ENCODE peak calls at places on chromosomes 7 and 10, in nine cellular contexts. X is mucosa of descending colon; W is AG10803; I is sigmoid colon; G is activated CD8-positive, alpha-beta T cell treated with anti-CD3 and anti-CD28 coated beads for 36 hours; A is GM12865; Q is fibroblast of the aortic adventitia; F is fibroblast of lung; Z is neural crest cell. C is an unnamed sample.

GRCh38 chr10:33666686-33667480 is 332.4 kb upstream of the NRP1 start:
- DNase-seq in X (no peak), W (no peak), I (no peak), G (no peak), A (peak), Q (peak), F (peak), Z (no peak), C (no peak)

GRCh38 chr10:62224606-62225005 is 44.0 kb downstream of the RTKN2 start:
- DNase-seq in X (no peak), W (peak), I (no peak), G (no peak), A (no peak), Q (peak), F (peak), Z (no peak), C (no peak)

GRCh38 chr7:139772837-139773236 is 5.0 kb downstream of the HIPK2 start:
- DNase-seq in X (no peak), W (no peak), I (no peak), G (peak), A (no peak), Q (no peak), F (no peak), Z (no peak), C (no peak)

GRCh38 chr10:18043607-18044006 is 91.9 kb downstream of the SLC39A12 start:
- DNase-seq in X (no peak), W (no peak), I (no peak), G (no peak), A (no peak), Q (peak), F (no peak), Z (no peak), C (no peak)

GRCh38 chr7:151382079-151382885 is 27.6 kb downstream of the WDR86 start:
- DNase-seq in X (no peak), W (no peak), I (no peak), G (peak), A (no peak), Q (no peak), F (no peak), Z (no peak), C (no peak)

GRCh38 chr10:15293862-15294835 is 76.9 kb downstream of the FAM171A1 start:
- DNase-seq in X (no peak), W (peak), I (no peak), G (no peak), A (no peak), Q (peak), F (peak), Z (no peak), C (no peak)

GRCh38 chr10:62627985-62628384 is 176.5 kb upstream of the ADO start:
- DNase-seq in X (no peak), W (no peak), I (no peak), G (no peak), A (no peak), Q (no peak), F (peak), Z (no peak), C (no peak)

GRCh38 chr10:45308707-45309106 is 6.7 kb downstream of the OR13A1 start:
- DNase-seq in X (no peak), W (no peak), I (no peak), G (no peak), A (peak), Q (no peak), F (no peak), Z (no peak), C (no peak)

GRCh38 chr7:24401628-24402593 is 117.9 kb downstream of the NPY start:
- DNase-seq in X (no peak), W (peak), I (no peak), G (no peak), A (peak), Q (peak), F (peak), Z (no peak), C (peak)

GRCh38 chr10:29850371-29850770 is 209.0 kb downstream of the JCAD start:
- DNase-seq in X (no peak), W (no peak), I (no peak), G (no peak), A (no peak), Q (no peak), F (no peak), Z (no peak), C (no peak)

GRCh38 chr10:104291439-104291951 is 22.5 kb downstream of the GSTO2 start:
- DNase-seq in X (peak), W (peak), I (peak), G (peak), A (peak), Q (peak), F (peak), Z (peak), C (peak)

GRCh38 chr10:17200885-17201164 is 647 bp downstream of the TRDMT1 start:
- DNase-seq in X (peak), W (peak), I (peak), G (peak), A (peak), Q (peak), F (peak), Z (no peak), C (no peak)

GRCh38 chr7:113809591-113809990 is 109.2 kb downstream of the PPP1R3A start:
- DNase-seq in X (no peak), W (no peak), I (no peak), G (no peak), A (no peak), Q (no peak), F (peak), Z (no peak), C (no peak)

DNA sequence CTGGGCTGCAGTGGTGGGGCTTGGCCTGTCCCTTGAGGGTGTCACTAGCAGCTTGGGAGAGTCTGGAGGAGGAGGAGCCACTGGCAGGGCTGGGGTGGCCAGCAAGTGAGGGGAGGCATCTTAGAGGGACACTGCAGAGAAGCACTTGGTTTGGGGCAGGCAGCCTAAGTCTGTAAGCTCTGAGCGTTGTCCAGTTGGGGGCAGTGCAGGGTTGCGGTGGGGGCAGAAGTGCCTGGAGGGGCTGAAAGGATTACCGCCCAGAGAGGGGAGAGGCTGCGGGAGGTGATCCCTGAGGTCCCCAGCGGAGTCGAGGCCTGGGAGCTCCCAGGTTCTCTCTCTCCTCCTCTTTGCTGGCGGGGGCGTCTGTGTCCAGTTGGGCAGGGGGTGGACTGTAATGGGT is 7.4 kb downstream of the ADCYAP1R1 start:
- DNase-seq in X (no peak), W (no peak), I (peak), G (no peak), A (no peak), Q (no peak), F (no peak), Z (peak), C (no peak)
- TF ChIP-seq CTCF in X (no peak), W (no peak), I (no peak), G (no peak), A (no peak), Q (no peak), F (no peak), Z (no peak), C (no peak)

DNA sequence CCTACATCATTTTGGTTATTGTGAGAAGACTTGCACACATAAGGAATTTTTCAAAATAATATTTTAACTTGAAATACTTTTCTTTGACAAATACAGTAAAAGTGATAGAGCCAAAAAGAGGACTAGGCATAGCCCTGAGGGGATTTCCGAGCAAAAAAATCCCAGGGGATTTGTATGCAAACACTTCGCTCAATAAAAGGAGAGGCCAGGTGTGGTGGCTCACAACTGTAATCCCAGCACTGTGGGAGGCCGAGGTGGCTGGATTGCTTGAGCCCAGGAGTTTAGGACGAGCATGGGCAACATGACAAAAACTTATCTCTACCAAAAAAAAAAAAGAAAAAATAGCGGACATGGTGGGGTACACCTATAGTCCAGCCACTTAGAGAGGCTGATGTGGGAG is 193.0 kb downstream of the PCDH15 start:
- DNase-seq in X (no peak), W (no peak), I (no peak), G (no peak), A (no peak), Q (no peak), F (no peak), Z (no peak), C (no peak)
- TF ChIP-seq CTCF in X (no peak), W (no peak), I (no peak), G (no peak), A (no peak), Q (no peak), F (no peak), Z (no peak), C (no peak)

DNA sequence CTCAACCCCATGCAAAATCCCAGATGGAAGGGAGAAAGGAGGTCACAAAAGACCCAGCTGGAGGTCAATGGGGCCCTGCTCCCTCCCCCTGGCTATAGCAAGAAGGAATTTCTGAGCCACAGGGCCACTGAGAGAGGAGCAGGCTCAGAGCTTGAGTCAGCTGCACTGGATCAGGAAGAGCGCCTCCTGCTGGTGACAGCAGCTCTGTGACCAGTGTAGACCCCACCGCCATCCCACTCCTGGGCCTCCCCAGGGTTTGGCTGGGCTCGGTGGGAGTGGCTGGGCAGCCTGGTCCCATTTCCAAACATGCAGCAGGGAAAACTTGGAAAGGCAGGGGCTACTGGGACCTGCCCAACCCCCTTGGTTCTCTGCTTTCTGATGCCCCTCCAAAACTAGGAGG is 31.5 kb upstream of the PRLHR start:
- DNase-seq in X (no peak), W (no peak), I (no peak), G (no peak), A (peak), Q (no peak), F (no peak), Z (no peak), C (no peak)
- TF ChIP-seq CTCF in X (no peak), W (no peak), I (no peak), G (no peak), A (peak), Q (no peak), F (no peak), Z (peak), C (peak)

GRCh38 chr10:124543146-124543545 is 81.5 kb downstream of the LHPP start:
- DNase-seq in X (no peak), W (no peak), I (no peak), G (no peak), A (no peak), Q (no peak), F (no peak), Z (no peak), C (no peak)
- TF ChIP-seq CTCF in X (no peak), W (no peak), I (no peak), G (no peak), A (no peak), Q (no peak), F (no peak), Z (no peak), C (no peak)

GRCh38 chr7:17941171-17941490 is 837 bp upstream of the SNX13 start:
- DNase-seq in X (peak), W (no peak), I (no peak), G (no peak), A (peak), Q (peak), F (peak), Z (no peak), C (no peak)

GRCh38 chr7:17939670-17940301 is 508 bp downstream of the SNX13 start:
- DNase-seq in X (peak), W (peak), I (peak), G (peak), A (peak), Q (peak), F (peak), Z (peak), C (peak)

GRCh38 chr7:17939111-17939669 is 1.1 kb downstream of the SNX13 start:
- DNase-seq in X (peak), W (peak), I (no peak), G (no peak), A (peak), Q (peak), F (peak), Z (no peak), C (peak)

GRCh38 chr7:17942231-17942630 is 1.9 kb upstream of the SNX13 start:
- DNase-seq in X (no peak), W (no peak), I (no peak), G (no peak), A (no peak), Q (no peak), F (no peak), Z (no peak), C (no peak)

GRCh38 chr7:17940302-17941170 is at the start of gene SNX13:
- DNase-seq in X (peak), W (peak), I (peak), G (peak), A (peak), Q (peak), F (peak), Z (peak), C (peak)
- TF ChIP-seq CTCF in X (peak), W (peak), I (no peak), G (peak), A (no peak), Q (peak), F (no peak), Z (no peak), C (no peak)

GRCh38 chr7:157840913-157841756 is 504.3 kb downstream of the DNAJB6 start:
- DNase-seq in X (no peak), W (no peak), I (no peak), G (no peak), A (no peak), Q (no peak), F (no peak), Z (peak), C (no peak)
- TF ChIP-seq CTCF in X (no peak), W (no peak), I (no peak), G (no peak), A (no peak), Q (no peak), F (no peak), Z (no peak), C (no peak)

DNA sequence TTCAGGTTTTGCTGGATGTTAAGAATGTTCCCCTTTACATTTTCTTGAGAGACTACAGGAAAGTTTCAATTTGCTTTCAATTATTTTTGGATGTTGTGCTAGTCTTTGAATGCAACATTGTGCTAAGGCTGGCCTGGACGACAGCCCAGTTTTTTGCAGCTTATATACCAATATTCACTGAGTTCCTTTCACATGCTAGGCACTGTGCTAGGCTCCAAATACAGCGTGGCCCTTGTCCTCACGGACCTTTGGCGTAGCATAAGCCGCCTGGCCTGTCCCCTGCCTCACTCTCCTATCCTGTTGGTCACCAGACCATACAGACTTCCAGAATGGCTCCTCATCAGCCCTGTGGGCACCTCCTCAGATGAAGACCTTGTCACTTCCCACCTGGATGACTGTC is 19.5 kb upstream of the HSPA12A start:
- DNase-seq in X (no peak), W (no peak), I (peak), G (no peak), A (no peak), Q (no peak), F (no peak), Z (no peak), C (no peak)
- TF ChIP-seq CTCF in X (no peak), W (no peak), I (no peak), G (no peak), A (no peak), Q (no peak), F (no peak), Z (no peak), C (no peak)

GRCh38 chr10:102231357-102232318 is 5.5 kb downstream of the ELOVL3 start:
- DNase-seq in X (peak), W (no peak), I (no peak), G (peak), A (peak), Q (no peak), F (no peak), Z (peak), C (peak)
- TF ChIP-seq CTCF in X (peak), W (peak), I (peak), G (peak), A (peak), Q (peak), F (peak), Z (peak), C (peak)

GRCh38 chr10:132163278-132163765 is 23.4 kb upstream of the DPYSL4 start:
- DNase-seq in X (peak), W (no peak), I (no peak), G (peak), A (peak), Q (no peak), F (no peak), Z (peak), C (peak)
- TF ChIP-seq CTCF in X (no peak), W (no peak), I (no peak), G (peak), A (no peak), Q (no peak), F (no peak), Z (no peak), C (no peak)

GRCh38 chr10:93745411-93746065 is 12.2 kb upstream of the LGI1 start:
- DNase-seq in X (peak), W (peak), I (no peak), G (no peak), A (peak), Q (peak), F (peak), Z (no peak), C (no peak)
- TF ChIP-seq CTCF in X (no peak), W (peak), I (no peak), G (no peak), A (peak), Q (peak), F (peak), Z (peak), C (no peak)